ENCODE peak calls at places on chromosomes 3 and 15, in seven cellular contexts. F, G, U, T, E, V and X are unnamed samples.

GRCh38 chr3:190120161-190121060 is at the start of gene P3H2:
- DNase-seq in F (peak; percentile 97), G (peak; percentile 37), U (peak; percentile 92), T (peak; percentile 97), E (peak; percentile 84), V (no peak), X (peak; percentile 95)

GRCh38 chr15:77495806-77496589 is 75.3 kb downstream of the HMG20A start:
- DNase-seq in F (peak; percentile 87), G (no peak), U (no peak), T (no peak), E (no peak), V (no peak), X (peak; percentile 80)

GRCh38 chr3:57946970-57947381 is 61.2 kb upstream of the FLNB start:
- DNase-seq in F (no peak), G (no peak), U (no peak), T (no peak), E (no peak), V (no peak), X (no peak)

GRCh38 chr15:23642413-23643044 is 5.1 kb downstream of the MAGEL2 start:
- DNase-seq in F (peak; percentile 62), G (peak; percentile 37), U (peak; percentile 14), T (peak; percentile 70), E (peak; percentile 40), V (peak; percentile 41), X (peak; percentile 58)

GRCh38 chr3:30353711-30354467 is 252.5 kb upstream of the TGFBR2 start:
- DNase-seq in F (no peak), G (peak; percentile 54), U (no peak), T (no peak), E (no peak), V (no peak), X (no peak)

GRCh38 chr3:31704651-31705179 is 172.0 kb downstream of the STT3B start:
- DNase-seq in F (peak; percentile 70), G (peak; percentile 46), U (peak; percentile 80), T (no peak), E (peak; percentile 47), V (no peak), X (peak; percentile 81)

GRCh38 chr15:82317091-82317489 is 32.2 kb downstream of the GOLGA6L10 start:
- DNase-seq in F (no peak), G (no peak), U (no peak), T (no peak), E (no peak), V (no peak), X (no peak)

GRCh38 chr3:120416868-120417267 is 33.9 kb downstream of the FSTL1 start:
- DNase-seq in F (no peak), G (no peak), U (no peak), T (no peak), E (no peak), V (no peak), X (no peak)

GRCh38 chr15:101391431-101391830 is 96.4 kb upstream of the SNRPA1 start:
- DNase-seq in F (no peak), G (no peak), U (no peak), T (no peak), E (no peak), V (no peak), X (no peak)